ENCODE peak calls at places on chromosomes 5 and 9, in six cellular contexts. S, N, H, D, O and C are unnamed samples.

GRCh38 chr5:122415481-122416120 is 103.6 kb downstream of the SNCAIP start:
- DNase-seq in O (peak), S (no peak), D (peak), N (peak), H (peak), C (peak)

GRCh38 chr5:11013793-11014192 is 252.8 kb upstream of the DAP start:
- DNase-seq in D (no peak), H (no peak), S (no peak), O (no peak), N (no peak), C (no peak)

GRCh38 chr9:72134801-72135200 is 14.4 kb upstream of the GDA start:
- DNase-seq in D (no peak), N (no peak), O (no peak), H (no peak), S (no peak), C (no peak)

GRCh38 chr5:10420468-10420867 is 21.2 kb upstream of the ROPN1L start:
- DNase-seq in O (no peak), S (no peak), N (no peak), H (no peak), D (peak), C (no peak)

GRCh38 chr5:43367453-43367852 is 44.7 kb downstream of the CCL28 start:
- DNase-seq in O (no peak), H (no peak), D (no peak), N (no peak), S (no peak), C (no peak)

GRCh38 chr5:6716634-6717149 is 3.5 kb downstream of the TENT4A start:
- DNase-seq in O (no peak), S (no peak), N (no peak), H (no peak), D (no peak), C (no peak)

GRCh38 chr9:4774209-4774608 is 18.5 kb upstream of the RCL1 start:
- DNase-seq in D (no peak), O (no peak), H (no peak), S (no peak), N (no peak), C (no peak)

GRCh38 chr5:95035891-95036675 is 248.8 kb downstream of the MCTP1 start:
- DNase-seq in N (no peak), H (no peak), O (no peak), S (no peak), D (no peak), C (no peak)

GRCh38 chr9:109092051-109092580 is 27.6 kb downstream of the TMEM245 start:
- DNase-seq in N (no peak), H (no peak), O (no peak), D (no peak), S (no peak), C (no peak)

GRCh38 chr5:157750320-157750719 is 6.8 kb downstream of the LSM11 start:
- DNase-seq in O (no peak), D (no peak), H (no peak), S (no peak), N (peak), C (no peak)

GRCh38 chr5:118208031-118208453 is 780.3 kb downstream of the DTWD2 start:
- DNase-seq in S (no peak), H (no peak), D (no peak), N (no peak), O (no peak), C (no peak)

GRCh38 chr5:115069087-115069968 is 100.4 kb downstream of the TRIM36 start:
- DNase-seq in S (peak), D (peak), N (peak), H (peak), O (peak), C (peak)

GRCh38 chr5:93578179-93578812 is 2.7 kb downstream of the NR2F1-AS1 start:
- DNase-seq in D (no peak), N (peak), H (no peak), O (no peak), S (no peak), C (no peak)

GRCh38 chr9:134768332-134769083 is 112.1 kb upstream of the FCN2 start:
- DNase-seq in N (no peak), S (no peak), O (no peak), D (no peak), H (no peak), C (no peak)

GRCh38 chr5:135950611-135951010 is 4.2 kb downstream of the LECT2 start:
- DNase-seq in H (no peak), S (no peak), D (no peak), N (peak), O (no peak), C (no peak)

GRCh38 chr9:91676042-91676441 is 252.4 kb upstream of the NFIL3 start:
- DNase-seq in S (peak), N (no peak), D (no peak), H (peak), O (peak), C (no peak)

GRCh38 chr9:131739988-131740648 is at the start of gene RAPGEF1:
- DNase-seq in S (no peak), O (no peak), D (peak), H (peak), N (no peak), C (no peak)

GRCh38 chr5:81269751-81270686 is 31.4 kb upstream of the ZCCHC9 start:
- DNase-seq in N (no peak), H (peak), O (peak), D (no peak), S (no peak), C (no peak)

GRCh38 chr5:73792687-73793320 is 166.8 kb downstream of the ARHGEF28 start:
- DNase-seq in S (peak), H (peak), N (peak), O (peak), D (peak), C (peak)

DNA sequence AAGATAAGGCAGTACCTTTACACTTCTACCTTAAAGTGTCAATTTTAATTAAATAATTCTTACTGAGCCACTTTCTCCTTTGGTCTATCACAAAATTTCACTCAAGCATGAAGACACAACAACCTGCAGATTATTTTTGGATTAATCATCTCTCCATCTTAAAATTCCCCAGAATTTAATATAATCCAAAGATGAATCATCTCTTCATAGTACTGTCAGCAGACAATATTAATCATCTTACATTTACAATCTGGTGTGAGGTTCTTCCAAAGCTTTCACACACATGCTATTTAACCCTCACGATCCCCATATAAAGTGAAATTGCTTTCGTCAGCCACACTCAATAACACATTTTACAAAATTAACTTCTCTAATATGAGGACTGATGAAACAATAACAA is 43.0 kb downstream of the LHFPL2 start:
- DNase-seq in N (no peak), H (no peak), D (no peak), S (no peak), O (no peak), C (no peak)
- TF ChIP-seq SMC3 in N (no peak), H (no peak), D (no peak), S (no peak), O (no peak), C (no peak)

GRCh38 chr9:3441197-3441816 is 84.5 kb downstream of the RFX3 start:
- DNase-seq in O (peak), H (peak), N (peak), S (peak), D (peak), C (peak)
- TF ChIP-seq RAD21 in O (peak), H (peak), N (peak), S (peak), D (peak), C (peak)

DNA sequence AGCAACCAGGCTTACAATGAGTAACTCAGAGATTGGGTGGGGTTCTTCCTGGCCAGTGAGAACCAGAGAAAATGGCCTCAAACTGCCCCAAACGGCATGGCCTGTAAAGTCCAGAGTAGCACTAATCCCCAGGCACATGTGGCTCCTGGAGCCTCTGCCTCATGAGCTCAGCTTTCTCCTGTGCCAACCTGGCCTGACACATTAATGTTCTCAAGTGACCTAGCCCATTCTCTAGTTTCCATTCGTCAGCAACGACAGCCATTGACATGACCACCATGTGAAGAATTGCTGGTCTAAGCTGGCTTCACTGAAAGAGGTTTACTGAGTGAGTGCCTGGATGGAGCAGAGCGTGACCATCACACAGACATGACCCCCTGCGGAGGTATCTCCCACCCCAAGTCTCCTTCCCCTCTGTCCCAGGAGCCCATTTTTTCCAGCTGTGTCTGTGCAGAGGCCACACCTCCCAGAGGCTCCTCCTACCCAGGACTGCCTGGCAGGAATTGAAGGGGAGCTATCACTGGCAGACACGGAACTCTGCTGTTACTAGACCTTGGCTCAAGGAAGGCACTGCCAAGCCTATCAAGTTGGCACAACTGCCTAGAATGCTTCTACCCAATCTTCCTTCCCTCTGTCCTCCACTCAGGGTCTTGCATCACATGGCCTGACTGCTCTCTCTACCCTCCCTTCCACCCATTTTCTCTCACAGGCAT is 59.0 kb upstream of the BOD1 start:
- DNase-seq in S (no peak), O (no peak), D (no peak), H (no peak), N (no peak), C (no peak)
- TF ChIP-seq SMC3 in S (no peak), O (no peak), D (no peak), H (no peak), N (no peak), C (no peak)

GRCh38 chr9:133638711-133639110 is 2.5 kb downstream of the DBH start:
- DNase-seq in H (no peak), S (no peak), D (no peak), N (no peak), O (no peak), C (no peak)
- TF ChIP-seq RAD21 in H (no peak), S (no peak), D (no peak), N (no peak), O (no peak), C (no peak)

GRCh38 chr5:170333161-170333909 is 35.8 kb upstream of the LCP2 start:
- DNase-seq in S (peak), O (no peak), N (no peak), D (no peak), H (peak), C (no peak)
- TF ChIP-seq SMC3 in S (no peak), O (no peak), N (no peak), D (no peak), H (no peak), C (no peak)